ENCODE peak calls at places on chromosomes 16 and 17, in four cellular contexts. V is heart right ventricle; Y is CD8-positive, alpha-beta T cell; M is Panc1. J is an unnamed sample.

GRCh38 chr17:17484451-17484899 is 7.7 kb downstream of the MED9 start:
- DNase-seq in V (no peak), M (no peak), Y (no peak), J (no peak)

GRCh38 chr17:37642706-37643105 is 540 bp downstream of the DDX52 start:
- DNase-seq in Y (no peak), V (no peak), M (no peak), J (no peak)

GRCh38 chr16:29779474-29779873 is 1.4 kb downstream of the ZG16 start:
- DNase-seq in V (no peak), M (no peak), Y (no peak), J (no peak)

GRCh38 chr17:54948380-54948779 is 20.1 kb downstream of the COX11 start:
- DNase-seq in M (peak), Y (no peak), V (no peak), J (no peak)

GRCh38 chr17:5413682-5414081 is 5.8 kb downstream of the NUP88 start:
- DNase-seq in Y (no peak), V (no peak), M (peak), J (no peak)

GRCh38 chr17:78112508-78113471 is 15.8 kb downstream of the TMC6 start:
- DNase-seq in Y (peak), M (no peak), V (peak), J (peak)

GRCh38 chr17:57523926-57524634 is 221.0 kb downstream of the CCDC182 start:
- DNase-seq in M (no peak), V (peak), Y (no peak), J (peak)

GRCh38 chr17:1724869-1725641 is 551 bp downstream of the WDR81 start:
- DNase-seq in V (no peak), M (no peak), Y (no peak), J (no peak)

GRCh38 chr17:2398655-2399571 is 1.9 kb downstream of the MNT start:
- DNase-seq in Y (no peak), V (peak), M (no peak), J (peak)

GRCh38 chr17:79779088-79779529 is 1.2 kb downstream of the CBX2 start:
- DNase-seq in M (no peak), Y (no peak), V (no peak), J (no peak)

GRCh38 chr16:68374251-68374805 is 63.5 kb downstream of the PRMT7 start:
- DNase-seq in V (no peak), M (no peak), Y (no peak), J (no peak)

GRCh38 chr17:39675390-39676082 is 7.3 kb downstream of the PNMT start:
- DNase-seq in M (no peak), Y (no peak), V (no peak), J (no peak)

GRCh38 chr17:39676198-39676819 is 8.1 kb downstream of the PNMT start:
- DNase-seq in M (no peak), V (peak), Y (peak), J (peak)

GRCh38 chr17:39673335-39674081 is 5.3 kb downstream of the PNMT start:
- DNase-seq in Y (no peak), M (no peak), V (no peak), J (no peak)

GRCh38 chr17:39674179-39674578 is 5.9 kb downstream of the PNMT start:
- DNase-seq in Y (no peak), V (no peak), M (no peak), J (no peak)

GRCh38 chr17:39674702-39675389 is 6.6 kb downstream of the PNMT start:
- DNase-seq in V (no peak), M (no peak), Y (no peak), J (no peak)
- H3K27ac ChIP-seq in V (peak), M (no peak), Y (no peak), J (peak)

GRCh38 chr17:74563358-74563757 is 4.0 kb downstream of the CD300H start:
- DNase-seq in Y (no peak), M (no peak), V (no peak), J (no peak)
- H3K4me3 ChIP-seq in Y (no peak), M (no peak), V (no peak), J (no peak)

GRCh38 chr17:50187403-50187735 is 14.1 kb downstream of the COL1A1 start:
- DNase-seq in M (no peak), Y (no peak), V (no peak), J (no peak)
- H3K27ac ChIP-seq in M (no peak), Y (no peak), V (no peak), J (peak)

GRCh38 chr17:20988001-20988641 is 54.7 kb downstream of the USP22 start:
- DNase-seq in M (no peak), Y (no peak), V (no peak), J (no peak)
- H3K4me3 ChIP-seq in M (no peak), Y (no peak), V (no peak), J (no peak)

GRCh38 chr16:82992826-82993225 is 366.1 kb downstream of the CDH13 start:
- DNase-seq in M (no peak), V (no peak), Y (no peak), J (no peak)
- H3K27ac ChIP-seq in M (no peak), V (no peak), Y (no peak), J (no peak)

J was measured in ascending aorta.